ENCODE peak calls at places on chromosome 20, in ten cellular contexts. One of them, this sample, is unnamed.

GRCh38 chr20:53262294-53262840 is 290.2 kb downstream of the TSHZ2 start:
- DNase-seq in left ventricle myocardium inferior: no peak
- DNase-seq in MM.1S: no peak
- DNase-seq in fibroblast of pulmonary artery: no peak
- DNase-seq in psoas muscle: no peak
- DNase-seq in GM23338: no peak
- DNase-seq in adipocyte: no peak
- DNase-seq in SJSA1: no peak
- DNase-seq in NT2/D1: no peak
- DNase-seq in fibroblast of lung: peak; percentile 42
- DNase-seq in this sample: no peak

GRCh38 chr20:19769516-19769915 is 11.5 kb downstream of the RIN2 start:
- DNase-seq in left ventricle myocardium inferior: no peak
- DNase-seq in MM.1S: no peak
- DNase-seq in fibroblast of pulmonary artery: no peak
- DNase-seq in psoas muscle: no peak
- DNase-seq in GM23338: no peak
- DNase-seq in adipocyte: no peak
- DNase-seq in SJSA1: no peak
- DNase-seq in NT2/D1: no peak
- DNase-seq in fibroblast of lung: no peak
- DNase-seq in this sample: no peak

GRCh38 chr20:16147221-16147620 is 426.0 kb downstream of the KIF16B start:
- DNase-seq in left ventricle myocardium inferior: no peak
- DNase-seq in MM.1S: no peak
- DNase-seq in fibroblast of pulmonary artery: no peak
- DNase-seq in psoas muscle: no peak
- DNase-seq in GM23338: no peak
- DNase-seq in adipocyte: no peak
- DNase-seq in SJSA1: no peak
- DNase-seq in NT2/D1: no peak
- DNase-seq in fibroblast of lung: no peak
- DNase-seq in this sample: no peak

GRCh38 chr20:58854638-58855471 is 2.3 kb downstream of the GNAS start:
- DNase-seq in left ventricle myocardium inferior: no peak
- DNase-seq in MM.1S: no peak
- DNase-seq in fibroblast of pulmonary artery: no peak
- DNase-seq in psoas muscle: no peak
- DNase-seq in GM23338: peak; percentile 68
- DNase-seq in adipocyte: no peak
- DNase-seq in SJSA1: no peak
- DNase-seq in NT2/D1: no peak
- DNase-seq in fibroblast of lung: no peak
- DNase-seq in this sample: no peak

GRCh38 chr20:23214903-23215302 is 128.8 kb upstream of the CD93 start:
- DNase-seq in left ventricle myocardium inferior: no peak
- DNase-seq in MM.1S: no peak
- DNase-seq in fibroblast of pulmonary artery: no peak
- DNase-seq in psoas muscle: no peak
- DNase-seq in GM23338: no peak
- DNase-seq in adipocyte: peak; percentile 64
- DNase-seq in SJSA1: no peak
- DNase-seq in NT2/D1: no peak
- DNase-seq in fibroblast of lung: peak; percentile 44
- DNase-seq in this sample: no peak

GRCh38 chr20:59701236-59701635 is 96.9 kb downstream of the PHACTR3 start:
- DNase-seq in left ventricle myocardium inferior: no peak
- DNase-seq in MM.1S: no peak
- DNase-seq in fibroblast of pulmonary artery: no peak
- DNase-seq in psoas muscle: no peak
- DNase-seq in GM23338: no peak
- DNase-seq in adipocyte: no peak
- DNase-seq in SJSA1: peak; percentile 3
- DNase-seq in NT2/D1: no peak
- DNase-seq in fibroblast of lung: no peak
- DNase-seq in this sample: no peak

GRCh38 chr20:8855315-8855714 is 213.6 kb upstream of the PLCB4 start:
- DNase-seq in left ventricle myocardium inferior: peak; percentile 18
- DNase-seq in MM.1S: no peak
- DNase-seq in fibroblast of pulmonary artery: peak; percentile 54
- DNase-seq in psoas muscle: peak; percentile 17
- DNase-seq in GM23338: no peak
- DNase-seq in adipocyte: peak; percentile 69
- DNase-seq in SJSA1: no peak
- DNase-seq in NT2/D1: no peak
- DNase-seq in fibroblast of lung: peak; percentile 75
- DNase-seq in this sample: no peak

GRCh38 chr20:18005170-18005989 is 36.6 kb downstream of the MGME1 start:
- DNase-seq in left ventricle myocardium inferior: no peak
- DNase-seq in MM.1S: no peak
- DNase-seq in fibroblast of pulmonary artery: no peak
- DNase-seq in psoas muscle: no peak
- DNase-seq in GM23338: no peak
- DNase-seq in adipocyte: no peak
- DNase-seq in SJSA1: no peak
- DNase-seq in NT2/D1: peak; percentile 8
- DNase-seq in fibroblast of lung: no peak
- DNase-seq in this sample: peak; percentile 87

GRCh38 chr20:49469060-49469459 is 13.4 kb downstream of the KCNB1 start:
- DNase-seq in left ventricle myocardium inferior: no peak
- DNase-seq in MM.1S: no peak
- DNase-seq in fibroblast of pulmonary artery: no peak
- DNase-seq in psoas muscle: no peak
- DNase-seq in GM23338: no peak
- DNase-seq in adipocyte: no peak
- DNase-seq in SJSA1: no peak
- DNase-seq in NT2/D1: no peak
- DNase-seq in fibroblast of lung: no peak
- DNase-seq in this sample: no peak

GRCh38 chr20:32681175-32682084 is 7.7 kb upstream of the C20orf203 start:
- DNase-seq in left ventricle myocardium inferior: no peak
- DNase-seq in MM.1S: peak; percentile 95
- DNase-seq in fibroblast of pulmonary artery: peak; percentile 11
- DNase-seq in psoas muscle: no peak
- DNase-seq in GM23338: peak; percentile 75
- DNase-seq in adipocyte: no peak
- DNase-seq in SJSA1: no peak
- DNase-seq in NT2/D1: peak; percentile 63
- DNase-seq in fibroblast of lung: peak; percentile 44
- DNase-seq in this sample: no peak

GRCh38 chr20:59515013-59515905 is 89.1 kb upstream of the PHACTR3 start:
- DNase-seq in left ventricle myocardium inferior: peak; percentile 69
- DNase-seq in MM.1S: no peak
- DNase-seq in fibroblast of pulmonary artery: peak; percentile 52
- DNase-seq in psoas muscle: peak; percentile 68
- DNase-seq in GM23338: peak; percentile 94
- DNase-seq in adipocyte: peak; percentile 90
- DNase-seq in SJSA1: peak; percentile 66
- DNase-seq in NT2/D1: peak; percentile 55
- DNase-seq in fibroblast of lung: peak; percentile 23
- DNase-seq in this sample: no peak

GRCh38 chr20:56859039-56859750 is 230.1 kb downstream of the TFAP2C start:
- DNase-seq in left ventricle myocardium inferior: no peak
- DNase-seq in MM.1S: no peak
- DNase-seq in fibroblast of pulmonary artery: no peak
- DNase-seq in psoas muscle: no peak
- DNase-seq in GM23338: no peak
- DNase-seq in adipocyte: no peak
- DNase-seq in SJSA1: no peak
- DNase-seq in NT2/D1: no peak
- DNase-seq in fibroblast of lung: no peak
- DNase-seq in this sample: no peak
- H3K4me3 ChIP-seq in left ventricle myocardium inferior: no peak overlapping the region
- H3K4me3 ChIP-seq in MM.1S: no peak overlapping the region
- H3K4me3 ChIP-seq in fibroblast of pulmonary artery: no peak overlapping the region
- H3K4me3 ChIP-seq in psoas muscle: no peak overlapping the region
- H3K4me3 ChIP-seq in GM23338: peak overlapping the region; percentile 44
- H3K4me3 ChIP-seq in adipocyte: no peak overlapping the region
- H3K4me3 ChIP-seq in SJSA1: no peak overlapping the region
- H3K4me3 ChIP-seq in NT2/D1: no peak overlapping the region
- H3K4me3 ChIP-seq in fibroblast of lung: no peak overlapping the region
- H3K4me3 ChIP-seq in this sample: no peak overlapping the region

DNA sequence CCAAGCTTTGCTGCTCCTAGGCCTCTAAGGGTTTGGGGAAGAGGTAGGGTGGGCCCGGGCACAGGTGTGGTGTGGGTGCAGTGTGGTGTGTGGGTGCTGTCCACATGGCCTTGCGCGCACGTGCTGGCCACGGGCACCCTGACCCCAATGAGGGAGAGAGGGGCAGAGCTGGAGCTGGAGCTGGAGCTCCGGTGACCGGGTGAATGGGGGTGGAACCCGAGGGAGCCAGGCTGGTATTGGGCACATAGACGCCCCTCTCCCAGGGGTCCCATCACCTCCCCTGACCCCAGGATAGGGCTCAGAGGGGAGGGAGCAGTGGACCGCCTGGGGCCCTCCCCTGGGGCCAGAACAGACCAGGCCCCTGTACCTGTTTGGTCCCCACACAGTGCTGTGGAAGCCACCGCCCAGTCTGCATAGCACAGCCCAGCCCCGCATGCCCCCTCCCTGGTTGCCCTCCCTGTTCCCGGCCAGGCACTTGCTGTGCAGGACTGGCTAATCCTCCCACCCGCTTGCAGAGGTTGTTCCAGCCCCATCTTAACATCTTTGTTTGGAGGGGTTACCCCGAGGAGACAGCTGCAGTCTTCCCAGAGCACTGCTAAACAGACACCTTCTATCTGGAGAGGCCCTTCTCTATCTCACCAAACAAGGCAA is 984 bp downstream of the ADAM33 start:
- DNase-seq in left ventricle myocardium inferior: no peak
- DNase-seq in MM.1S: no peak
- DNase-seq in fibroblast of pulmonary artery: no peak
- DNase-seq in psoas muscle: no peak
- DNase-seq in GM23338: no peak
- DNase-seq in adipocyte: peak; percentile 33
- DNase-seq in SJSA1: no peak
- DNase-seq in NT2/D1: no peak
- DNase-seq in fibroblast of lung: no peak
- DNase-seq in this sample: no peak
- H3K4me3 ChIP-seq in left ventricle myocardium inferior: peak overlapping the region; percentile 72
- H3K4me3 ChIP-seq in MM.1S: no peak overlapping the region
- H3K4me3 ChIP-seq in fibroblast of pulmonary artery: peak overlapping the region; percentile 51
- H3K4me3 ChIP-seq in psoas muscle: peak overlapping the region; percentile 60
- H3K4me3 ChIP-seq in GM23338: peak overlapping the region; percentile 74
- H3K4me3 ChIP-seq in adipocyte: peak overlapping the region; percentile 81
- H3K4me3 ChIP-seq in SJSA1: no peak overlapping the region
- H3K4me3 ChIP-seq in NT2/D1: peak overlapping the region; percentile 60
- H3K4me3 ChIP-seq in fibroblast of lung: peak overlapping the region; percentile 65
- H3K4me3 ChIP-seq in this sample: no peak overlapping the region

GRCh38 chr20:34512955-34513419 is 3.2 kb upstream of the DYNLRB1 start:
- DNase-seq in left ventricle myocardium inferior: no peak
- DNase-seq in MM.1S: no peak
- DNase-seq in fibroblast of pulmonary artery: peak; percentile 14
- DNase-seq in psoas muscle: no peak
- DNase-seq in GM23338: no peak
- DNase-seq in adipocyte: no peak
- DNase-seq in SJSA1: no peak
- DNase-seq in NT2/D1: no peak
- DNase-seq in fibroblast of lung: no peak
- DNase-seq in this sample: no peak
- H3K4me3 ChIP-seq in left ventricle myocardium inferior: no peak overlapping the region
- H3K4me3 ChIP-seq in MM.1S: no peak overlapping the region
- H3K4me3 ChIP-seq in fibroblast of pulmonary artery: no peak overlapping the region
- H3K4me3 ChIP-seq in psoas muscle: no peak overlapping the region
- H3K4me3 ChIP-seq in GM23338: no peak overlapping the region
- H3K4me3 ChIP-seq in adipocyte: no peak overlapping the region
- H3K4me3 ChIP-seq in SJSA1: no peak overlapping the region
- H3K4me3 ChIP-seq in NT2/D1: no peak overlapping the region
- H3K4me3 ChIP-seq in fibroblast of lung: no peak overlapping the region
- H3K4me3 ChIP-seq in this sample: no peak overlapping the region

DNA sequence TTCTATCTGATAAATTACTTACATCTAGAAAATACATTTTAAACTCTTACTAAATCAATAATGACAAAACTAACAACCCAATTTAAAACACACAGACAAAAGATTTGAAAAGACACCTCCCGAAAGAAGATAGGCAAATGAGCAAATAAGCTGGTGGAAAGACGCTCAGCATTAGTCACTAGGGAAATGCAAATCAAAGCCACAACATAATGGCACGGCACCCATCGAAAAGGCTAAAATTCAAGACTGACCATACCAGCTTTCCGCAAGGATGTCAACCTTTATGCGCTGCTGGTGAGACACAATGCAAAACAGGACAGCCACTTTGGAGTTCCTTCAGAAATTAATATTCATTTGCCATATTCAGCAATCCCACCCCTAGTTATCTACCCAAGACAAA is 25.9 kb downstream of the TAF4 start:
- DNase-seq in left ventricle myocardium inferior: no peak
- DNase-seq in MM.1S: no peak
- DNase-seq in fibroblast of pulmonary artery: no peak
- DNase-seq in psoas muscle: no peak
- DNase-seq in GM23338: no peak
- DNase-seq in adipocyte: no peak
- DNase-seq in SJSA1: no peak
- DNase-seq in NT2/D1: no peak
- DNase-seq in fibroblast of lung: peak; percentile 34
- DNase-seq in this sample: no peak
- H3K4me3 ChIP-seq in left ventricle myocardium inferior: no peak overlapping the region
- H3K4me3 ChIP-seq in MM.1S: no peak overlapping the region
- H3K4me3 ChIP-seq in fibroblast of pulmonary artery: no peak overlapping the region
- H3K4me3 ChIP-seq in psoas muscle: no peak overlapping the region
- H3K4me3 ChIP-seq in GM23338: no peak overlapping the region
- H3K4me3 ChIP-seq in adipocyte: no peak overlapping the region
- H3K4me3 ChIP-seq in SJSA1: no peak overlapping the region
- H3K4me3 ChIP-seq in NT2/D1: no peak overlapping the region
- H3K4me3 ChIP-seq in fibroblast of lung: no peak overlapping the region
- H3K4me3 ChIP-seq in this sample: no peak overlapping the region

GRCh38 chr20:62900052-62900691 is 26.1 kb downstream of the DIDO1 start:
- DNase-seq in left ventricle myocardium inferior: peak; percentile 64
- DNase-seq in MM.1S: peak; percentile 29
- DNase-seq in fibroblast of pulmonary artery: peak; percentile 82
- DNase-seq in psoas muscle: peak; percentile 74
- DNase-seq in GM23338: peak; percentile 92
- DNase-seq in adipocyte: peak; percentile 83
- DNase-seq in SJSA1: peak; percentile 80
- DNase-seq in NT2/D1: peak; percentile 59
- DNase-seq in fibroblast of lung: peak; percentile 58
- DNase-seq in this sample: no peak
- H3K4me3 ChIP-seq in left ventricle myocardium inferior: no peak overlapping the region
- H3K4me3 ChIP-seq in MM.1S: no peak overlapping the region
- H3K4me3 ChIP-seq in fibroblast of pulmonary artery: no peak overlapping the region
- H3K4me3 ChIP-seq in psoas muscle: no peak overlapping the region
- H3K4me3 ChIP-seq in GM23338: no peak overlapping the region
- H3K4me3 ChIP-seq in adipocyte: no peak overlapping the region
- H3K4me3 ChIP-seq in SJSA1: no peak overlapping the region
- H3K4me3 ChIP-seq in NT2/D1: no peak overlapping the region
- H3K4me3 ChIP-seq in fibroblast of lung: no peak overlapping the region
- H3K4me3 ChIP-seq in this sample: no peak overlapping the region

GRCh38 chr20:63742381-63743024 is 2.9 kb downstream of the SLC2A4RG start:
- DNase-seq in left ventricle myocardium inferior: no peak
- DNase-seq in MM.1S: no peak
- DNase-seq in fibroblast of pulmonary artery: no peak
- DNase-seq in psoas muscle: no peak
- DNase-seq in GM23338: no peak
- DNase-seq in adipocyte: no peak
- DNase-seq in SJSA1: peak; percentile 39
- DNase-seq in NT2/D1: no peak
- DNase-seq in fibroblast of lung: no peak
- DNase-seq in this sample: no peak
- H3K4me3 ChIP-seq in left ventricle myocardium inferior: no peak overlapping the region
- H3K4me3 ChIP-seq in MM.1S: no peak overlapping the region
- H3K4me3 ChIP-seq in fibroblast of pulmonary artery: no peak overlapping the region
- H3K4me3 ChIP-seq in psoas muscle: peak overlapping the region; percentile 71
- H3K4me3 ChIP-seq in GM23338: no peak overlapping the region
- H3K4me3 ChIP-seq in adipocyte: no peak overlapping the region
- H3K4me3 ChIP-seq in SJSA1: no peak overlapping the region
- H3K4me3 ChIP-seq in NT2/D1: no peak overlapping the region
- H3K4me3 ChIP-seq in fibroblast of lung: no peak overlapping the region
- H3K4me3 ChIP-seq in this sample: no peak overlapping the region

GRCh38 chr20:38903335-38903734 is 22.9 kb upstream of the FAM83D start:
- DNase-seq in left ventricle myocardium inferior: no peak
- DNase-seq in MM.1S: no peak
- DNase-seq in fibroblast of pulmonary artery: no peak
- DNase-seq in psoas muscle: no peak
- DNase-seq in GM23338: no peak
- DNase-seq in adipocyte: no peak
- DNase-seq in SJSA1: no peak
- DNase-seq in NT2/D1: no peak
- DNase-seq in fibroblast of lung: no peak
- DNase-seq in this sample: no peak
- H3K4me3 ChIP-seq in left ventricle myocardium inferior: no peak overlapping the region
- H3K4me3 ChIP-seq in MM.1S: no peak overlapping the region
- H3K4me3 ChIP-seq in fibroblast of pulmonary artery: no peak overlapping the region
- H3K4me3 ChIP-seq in psoas muscle: no peak overlapping the region
- H3K4me3 ChIP-seq in GM23338: no peak overlapping the region
- H3K4me3 ChIP-seq in adipocyte: no peak overlapping the region
- H3K4me3 ChIP-seq in SJSA1: no peak overlapping the region
- H3K4me3 ChIP-seq in NT2/D1: no peak overlapping the region
- H3K4me3 ChIP-seq in fibroblast of lung: no peak overlapping the region
- H3K4me3 ChIP-seq in this sample: no peak overlapping the region

This sample was measured in epithelial cell of proximal tubule.